ENCODE peak calls at places on chromosome 12, in seven cellular contexts. N is esophagus squamous epithelium, X is mucosa of descending colon, G is suprapubic skin, O is progenitor cell of endocrine pancreas, V is prostate gland, B is breast epithelium. E is an unnamed sample.
A peak's percentile ranks its signal among the peaks of the same experiment; 100 is the strongest.

GRCh38 chr12:89486231-89486630 is 38.4 kb downstream of the GALNT4 start:
- DNase-seq in N (no peak), X (no peak), G (no peak), O (no peak), V (no peak), B (no peak), E (no peak)

GRCh38 chr12:54135621-54136027 is 53.2 kb downstream of the SMUG1 start:
- DNase-seq in N (no peak), X (no peak), G (no peak), O (peak; percentile 71), V (no peak), B (no peak), E (no peak)

GRCh38 chr12:118549506-118550109 is 173.3 kb downstream of the SUDS3 start:
- DNase-seq in N (no peak), X (no peak), G (no peak), O (no peak), V (no peak), B (no peak), E (no peak)

GRCh38 chr12:34210689-34211530 is 188.6 kb downstream of the ALG10 start:
- DNase-seq in N (no peak), X (no peak), G (no peak), O (no peak), V (no peak), B (no peak), E (no peak)

GRCh38 chr12:127241056-127241830 is 1025.7 kb upstream of the TMEM132C start:
- DNase-seq in N (no peak), X (no peak), G (no peak), O (no peak), V (no peak), B (no peak), E (no peak)

GRCh38 chr12:50390284-50390683 is 6.1 kb downstream of the FAM186A start:
- DNase-seq in N (no peak), X (no peak), G (no peak), O (no peak), V (no peak), B (no peak), E (no peak)

GRCh38 chr12:52250048-52250990 is 17.3 kb downstream of the KRT7 start:
- DNase-seq in N (no peak), X (no peak), G (peak; percentile 53), O (no peak), V (no peak), B (no peak), E (peak; percentile 62)

GRCh38 chr12:45644521-45644920 is 85.0 kb upstream of the ARID2 start:
- DNase-seq in N (no peak), X (no peak), G (no peak), O (no peak), V (no peak), B (no peak), E (no peak)

GRCh38 chr12:127485528-127485927 is 781.4 kb upstream of the TMEM132C start:
- DNase-seq in N (no peak), X (no peak), G (no peak), O (no peak), V (no peak), B (no peak), E (no peak)

GRCh38 chr12:91361864-91362263 is 179.2 kb upstream of the DCN start:
- DNase-seq in N (no peak), X (no peak), G (no peak), O (no peak), V (no peak), B (no peak), E (no peak)

GRCh38 chr12:112996501-112996900 is 18.2 kb downstream of the OAS2 start:
- DNase-seq in N (no peak), X (no peak), G (no peak), O (no peak), V (no peak), B (no peak), E (peak; percentile 33)

GRCh38 chr12:79140711-79141110 is 276.1 kb downstream of the SYT1 start:
- DNase-seq in N (no peak), X (no peak), G (no peak), O (no peak), V (no peak), B (no peak), E (no peak)

GRCh38 chr12:132160671-132161045 is 16.4 kb downstream of the NOC4L start:
- DNase-seq in N (no peak), X (peak; percentile 46), G (no peak), O (no peak), V (no peak), B (no peak), E (no peak)

GRCh38 chr12:107130830-107131760 is 37.7 kb upstream of the CRY1 start:
- DNase-seq in N (no peak), X (no peak), G (no peak), O (no peak), V (no peak), B (no peak), E (no peak)

GRCh38 chr12:120684523-120684932 is 2.4 kb upstream of the MLEC start:
- DNase-seq in N (no peak), X (no peak), G (no peak), O (no peak), V (no peak), B (no peak), E (no peak)

GRCh38 chr12:81699572-81699971 is 59.6 kb downstream of the PPFIA2 start:
- DNase-seq in N (no peak), X (no peak), G (no peak), O (no peak), V (no peak), B (no peak), E (no peak)

GRCh38 chr12:16118586-16118985 is 158.9 kb downstream of the SLC15A5 start:
- DNase-seq in N (no peak), X (no peak), G (no peak), O (no peak), V (no peak), B (no peak), E (no peak)

GRCh38 chr12:51773145-51773869 is 75.2 kb downstream of the FIGNL2 start:
- DNase-seq in N (no peak), X (no peak), G (no peak), O (no peak), V (no peak), B (no peak), E (no peak)

GRCh38 chr12:120584343-120585149 is 3.3 kb upstream of the POP5 start:
- DNase-seq in N (no peak), X (peak; percentile 81), G (peak; percentile 69), O (peak; percentile 42), V (peak; percentile 9), B (peak; percentile 58), E (no peak)

GRCh38 chr12:64883264-64884163 is 59.1 kb downstream of the TBC1D30 start:
- DNase-seq in N (no peak), X (no peak), G (no peak), O (no peak), V (no peak), B (no peak), E (no peak)
- TF ChIP-seq CTCF in N (no peak), X (no peak), G (no peak), O (peak; percentile 12), V (no peak), B (no peak), E (no peak)

GRCh38 chr12:5500326-5500659 is 68.4 kb downstream of the NTF3 start:
- DNase-seq in N (no peak), X (no peak), G (peak; percentile 13), O (no peak), V (no peak), B (no peak), E (peak; percentile 27)
- TF ChIP-seq CTCF in N (no peak), X (no peak), G (no peak), O (no peak), V (no peak), B (no peak), E (no peak)

GRCh38 chr12:108559748-108560147 is 1.2 kb downstream of the SART3 start:
- DNase-seq in N (no peak), X (no peak), G (no peak), O (no peak), V (no peak), B (no peak), E (no peak)
- TF ChIP-seq CTCF in N (no peak), X (no peak), G (no peak), O (no peak), V (no peak), B (no peak), E (no peak)

GRCh38 chr12:27554421-27555186 is 30.6 kb downstream of the PPFIBP1 start:
- DNase-seq in N (no peak), X (no peak), G (peak; percentile 82), O (no peak), V (peak; percentile 67), B (no peak), E (no peak)
- TF ChIP-seq CTCF in N (no peak), X (no peak), G (no peak), O (no peak), V (no peak), B (no peak), E (no peak)

DNA sequence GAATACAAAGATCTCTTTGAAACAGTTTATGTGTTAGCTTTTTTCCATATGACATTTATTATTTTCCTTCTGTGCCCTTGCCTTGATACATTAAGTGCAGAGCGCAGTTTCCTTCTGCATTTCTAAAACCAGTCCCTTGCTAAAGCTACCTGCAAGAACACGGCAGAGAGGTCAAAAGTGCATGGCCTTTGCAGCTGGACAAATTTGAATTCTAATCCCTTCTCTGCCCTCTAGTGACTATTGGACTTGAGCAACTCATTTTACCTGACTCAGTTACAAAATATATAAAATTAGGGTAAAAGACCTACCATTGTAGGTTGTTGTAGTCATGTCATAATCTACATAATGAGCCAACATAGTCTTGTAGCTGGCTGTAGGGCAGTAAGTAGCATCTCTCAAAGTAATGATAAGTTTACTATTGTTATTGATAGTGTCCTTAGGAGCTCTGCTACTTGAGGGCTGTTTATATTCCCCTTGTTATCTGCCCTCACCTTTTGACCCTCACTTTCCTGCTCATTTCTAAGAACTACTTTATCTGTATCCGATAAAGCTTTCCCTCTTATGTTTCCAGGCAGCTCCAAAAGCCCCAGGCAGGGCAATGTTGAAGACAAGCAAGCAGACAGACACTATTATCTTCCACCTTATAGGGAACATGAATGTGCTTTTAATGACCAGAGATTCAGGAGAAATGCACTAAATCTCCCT is 120.0 kb upstream of the PDZRN4 start:
- DNase-seq in N (no peak), X (no peak), G (no peak), O (no peak), V (no peak), B (no peak), E (no peak)
- TF ChIP-seq CTCF in N (no peak), X (no peak), G (no peak), O (no peak), V (no peak), B (no peak), E (no peak)

GRCh38 chr12:13000935-13001724 is 1.1 kb upstream of the HEBP1 start:
- DNase-seq in N (peak; percentile 5), X (peak; percentile 71), G (peak; percentile 78), O (peak; percentile 64), V (peak; percentile 60), B (peak; percentile 53), E (no peak)
- TF ChIP-seq CTCF in N (peak; percentile 28), X (peak; percentile 10), G (peak; percentile 47), O (peak; percentile 62), V (peak; percentile 43), B (peak; percentile 25), E (no peak)

GRCh38 chr12:11805043-11805442 is 155.6 kb downstream of the ETV6 start:
- DNase-seq in N (no peak), X (no peak), G (no peak), O (no peak), V (no peak), B (no peak), E (no peak)
- TF ChIP-seq CTCF in N (peak; percentile 21), X (no peak), G (no peak), O (peak; percentile 36), V (no peak), B (no peak), E (no peak)

E was measured in ascending aorta.